ENCODE peak calls at places on chromosomes 7 and 10, in five cellular contexts. One of them, this sample, is unnamed. For H3K36me3, the result is how much of the 10 kb centered on the place peaks cover.

GRCh38 chr10:114708717-114709352 is 50.8 kb upstream of the ABLIM1 start:
- DNase-seq in naive thymus-derived CD4-positive, alpha-beta T cell: no peak
- DNase-seq in adipocyte: peak
- DNase-seq in right lobe of liver: no peak
- DNase-seq in body of pancreas: no peak
- DNase-seq in this sample: no peak

GRCh38 chr10:132961420-132961803 is 19.0 kb upstream of the CFAP46 start:
- DNase-seq in naive thymus-derived CD4-positive, alpha-beta T cell: no peak
- DNase-seq in adipocyte: no peak
- DNase-seq in right lobe of liver: peak
- DNase-seq in body of pancreas: no peak
- DNase-seq in this sample: no peak

GRCh38 chr10:88060762-88061161 is 197.3 kb downstream of the PTEN start:
- DNase-seq in naive thymus-derived CD4-positive, alpha-beta T cell: no peak
- DNase-seq in adipocyte: no peak
- DNase-seq in right lobe of liver: no peak
- DNase-seq in body of pancreas: no peak
- DNase-seq in this sample: no peak

GRCh38 chr10:31912898-31913847 is 15.5 kb downstream of the ARHGAP12 start:
- DNase-seq in naive thymus-derived CD4-positive, alpha-beta T cell: no peak
- DNase-seq in adipocyte: peak
- DNase-seq in right lobe of liver: no peak
- DNase-seq in body of pancreas: no peak
- DNase-seq in this sample: no peak

GRCh38 chr10:64859911-64860310 is 1338.7 kb downstream of the REEP3 start:
- DNase-seq in naive thymus-derived CD4-positive, alpha-beta T cell: no peak
- DNase-seq in adipocyte: no peak
- DNase-seq in right lobe of liver: no peak
- DNase-seq in body of pancreas: no peak
- DNase-seq in this sample: no peak

GRCh38 chr10:70541738-70542564 is 60.6 kb downstream of the PRF1 start:
- DNase-seq in naive thymus-derived CD4-positive, alpha-beta T cell: no peak
- DNase-seq in adipocyte: no peak
- DNase-seq in right lobe of liver: no peak
- DNase-seq in body of pancreas: no peak
- DNase-seq in this sample: no peak

GRCh38 chr7:65979583-65980477 is 2.2 kb downstream of the GUSB start:
- DNase-seq in naive thymus-derived CD4-positive, alpha-beta T cell: no peak
- DNase-seq in adipocyte: no peak
- DNase-seq in right lobe of liver: no peak
- DNase-seq in body of pancreas: no peak
- DNase-seq in this sample: no peak

GRCh38 chr7:37284805-37285211 is 163.9 kb downstream of the ELMO1 start:
- DNase-seq in naive thymus-derived CD4-positive, alpha-beta T cell: peak
- DNase-seq in adipocyte: no peak
- DNase-seq in right lobe of liver: peak
- DNase-seq in body of pancreas: peak
- DNase-seq in this sample: peak

GRCh38 chr7:77538186-77538907 is 1.3 kb downstream of the PTPN12 start:
- DNase-seq in naive thymus-derived CD4-positive, alpha-beta T cell: no peak
- DNase-seq in adipocyte: peak
- DNase-seq in right lobe of liver: peak
- DNase-seq in body of pancreas: peak
- DNase-seq in this sample: peak

GRCh38 chr10:33143160-33143728 is 185.2 kb upstream of the ITGB1 start:
- DNase-seq in naive thymus-derived CD4-positive, alpha-beta T cell: no peak
- DNase-seq in adipocyte: peak
- DNase-seq in right lobe of liver: no peak
- DNase-seq in body of pancreas: no peak
- DNase-seq in this sample: no peak

GRCh38 chr10:110398419-110399162 is 93.9 kb upstream of the SMNDC1 start:
- DNase-seq in naive thymus-derived CD4-positive, alpha-beta T cell: no peak
- DNase-seq in adipocyte: peak
- DNase-seq in right lobe of liver: peak
- DNase-seq in body of pancreas: peak
- DNase-seq in this sample: peak

GRCh38 chr7:57354679-57355338 is 95.2 kb upstream of the ZNF716 start:
- DNase-seq in naive thymus-derived CD4-positive, alpha-beta T cell: no peak
- DNase-seq in adipocyte: no peak
- DNase-seq in right lobe of liver: peak
- DNase-seq in body of pancreas: no peak
- DNase-seq in this sample: no peak

GRCh38 chr7:23967949-23968599 is 258.1 kb downstream of the STK31 start:
- DNase-seq in naive thymus-derived CD4-positive, alpha-beta T cell: no peak
- DNase-seq in adipocyte: no peak
- DNase-seq in right lobe of liver: no peak
- DNase-seq in body of pancreas: no peak
- DNase-seq in this sample: no peak
- H3K36me3 ChIP-seq in naive thymus-derived CD4-positive, alpha-beta T cell: under half
- H3K36me3 ChIP-seq in adipocyte: under half
- H3K36me3 ChIP-seq in right lobe of liver: under half
- H3K36me3 ChIP-seq in body of pancreas: under half
- H3K36me3 ChIP-seq in this sample: under half

DNA sequence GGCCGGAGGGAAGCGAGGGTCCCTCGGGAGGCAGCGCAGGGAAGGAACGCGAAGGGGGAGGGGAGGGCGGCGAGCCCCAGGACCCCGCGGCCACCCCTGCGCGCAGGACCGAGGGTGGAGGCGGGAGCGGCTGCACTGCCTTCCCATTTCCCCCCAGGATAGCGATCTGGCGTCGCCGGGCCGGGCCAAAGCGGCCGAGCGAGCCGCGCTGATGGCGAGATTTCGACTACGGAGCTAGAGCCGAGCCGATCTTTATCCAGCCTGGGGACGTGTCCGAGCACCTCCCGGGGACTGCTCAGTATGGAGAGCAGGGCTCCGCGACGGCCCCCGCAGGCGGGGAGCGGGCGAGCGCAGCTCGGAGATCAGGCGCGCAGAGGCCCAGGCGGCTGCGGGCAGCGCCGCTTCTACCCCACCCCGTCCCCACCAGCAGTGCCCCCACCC is 590 bp upstream of the CRTAC1 start:
- DNase-seq in naive thymus-derived CD4-positive, alpha-beta T cell: no peak
- DNase-seq in adipocyte: no peak
- DNase-seq in right lobe of liver: no peak
- DNase-seq in body of pancreas: no peak
- DNase-seq in this sample: no peak
- H3K36me3 ChIP-seq in naive thymus-derived CD4-positive, alpha-beta T cell: under half
- H3K36me3 ChIP-seq in adipocyte: under half
- H3K36me3 ChIP-seq in right lobe of liver: under half
- H3K36me3 ChIP-seq in body of pancreas: under half
- H3K36me3 ChIP-seq in this sample: under half

GRCh38 chr10:7776777-7777176 is 11.0 kb downstream of the KIN start:
- DNase-seq in naive thymus-derived CD4-positive, alpha-beta T cell: no peak
- DNase-seq in adipocyte: no peak
- DNase-seq in right lobe of liver: no peak
- DNase-seq in body of pancreas: no peak
- DNase-seq in this sample: no peak
- H3K36me3 ChIP-seq in naive thymus-derived CD4-positive, alpha-beta T cell: under half
- H3K36me3 ChIP-seq in adipocyte: half or more
- H3K36me3 ChIP-seq in right lobe of liver: under half
- H3K36me3 ChIP-seq in body of pancreas: under half
- H3K36me3 ChIP-seq in this sample: under half

GRCh38 chr7:139576179-139576973 is 52.9 kb downstream of the CLEC2L start:
- DNase-seq in naive thymus-derived CD4-positive, alpha-beta T cell: no peak
- DNase-seq in adipocyte: no peak
- DNase-seq in right lobe of liver: no peak
- DNase-seq in body of pancreas: no peak
- DNase-seq in this sample: no peak
- H3K36me3 ChIP-seq in naive thymus-derived CD4-positive, alpha-beta T cell: under half
- H3K36me3 ChIP-seq in adipocyte: half or more
- H3K36me3 ChIP-seq in right lobe of liver: half or more
- H3K36me3 ChIP-seq in body of pancreas: under half
- H3K36me3 ChIP-seq in this sample: under half

DNA sequence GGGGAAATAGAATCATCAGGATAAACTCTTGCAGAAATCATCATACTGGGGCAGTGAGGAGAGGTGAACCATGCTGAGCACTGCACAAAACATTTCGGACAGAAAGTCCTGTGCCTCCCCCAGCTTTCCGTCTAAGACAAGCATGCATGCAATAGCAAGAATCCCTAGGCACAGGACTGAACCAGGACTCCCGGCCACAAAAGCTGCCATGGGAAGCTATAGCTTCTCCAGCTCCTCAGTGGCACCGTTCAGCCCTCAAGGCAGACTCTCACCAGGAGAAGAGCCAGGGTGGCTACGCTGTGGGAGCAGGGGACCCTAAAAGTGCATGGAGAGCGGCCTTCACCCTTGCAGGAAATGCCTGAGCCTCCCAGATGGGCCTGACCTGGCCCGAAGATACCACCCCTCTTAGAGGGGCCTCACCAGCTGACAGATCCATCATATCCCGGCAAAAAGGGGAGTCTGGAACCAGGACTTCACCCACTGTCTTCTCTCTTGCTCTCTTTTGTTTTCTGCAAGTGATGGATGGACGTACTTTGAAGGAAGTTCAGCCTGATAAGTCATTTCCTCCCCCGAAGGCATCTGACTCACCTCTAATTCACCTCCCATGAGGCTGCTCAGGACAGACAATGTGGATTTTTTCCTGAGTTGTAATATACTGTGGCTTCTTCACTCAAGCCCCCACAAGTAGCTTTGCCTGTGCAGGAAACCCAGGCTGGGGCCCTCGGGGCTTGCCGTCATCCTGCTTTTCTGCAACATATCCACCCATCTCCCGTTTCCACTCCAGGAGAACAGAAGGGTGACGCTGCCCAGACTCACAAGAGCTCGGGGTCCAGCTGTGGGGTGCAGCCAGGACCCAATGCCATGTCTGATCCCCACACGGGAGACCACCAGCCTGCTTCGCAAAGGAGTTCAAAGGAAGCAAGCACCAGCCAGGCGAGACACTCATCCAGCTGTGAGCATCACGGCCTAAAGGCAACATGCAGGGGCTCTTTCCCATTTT is 70.5 kb downstream of the ASB13 start:
- DNase-seq in naive thymus-derived CD4-positive, alpha-beta T cell: no peak
- DNase-seq in adipocyte: peak
- DNase-seq in right lobe of liver: no peak
- DNase-seq in body of pancreas: no peak
- DNase-seq in this sample: peak
- H3K36me3 ChIP-seq in naive thymus-derived CD4-positive, alpha-beta T cell: under half
- H3K36me3 ChIP-seq in adipocyte: under half
- H3K36me3 ChIP-seq in right lobe of liver: under half
- H3K36me3 ChIP-seq in body of pancreas: under half
- H3K36me3 ChIP-seq in this sample: under half